ENCODE peak calls at places on chromosomes 16 and 17, in ten cellular contexts. L is fibroblast of the aortic adventitia, K is fibroblast of mammary gland, X is A549, P is GM23338, H is fibroblast of pulmonary artery, A is ovary, E is prostate gland, M is BJ, V is dorsolateral prefrontal cortex. I is an unnamed sample.

GRCh38 chr17:48630009-48630924 is 4.1 kb upstream of the HOXB9 start:
- DNase-seq in L (no peak), K (no peak), X (no peak), P (no peak), H (no peak), A (no peak), E (no peak), M (no peak), V (no peak), I (no peak)

GRCh38 chr17:4938069-4938491 is 1.8 kb downstream of the SLC25A11 start:
- DNase-seq in L (no peak), K (no peak), X (no peak), P (no peak), H (no peak), A (no peak), E (no peak), M (no peak), V (no peak), I (no peak)

GRCh38 chr17:3681565-3681964 is 13.0 kb downstream of the EMC6 start:
- DNase-seq in L (no peak), K (no peak), X (no peak), P (no peak), H (no peak), A (no peak), E (no peak), M (no peak), V (no peak), I (no peak)

GRCh38 chr17:8222380-8222629 is 11.9 kb upstream of the AURKB start:
- DNase-seq in L (no peak), K (no peak), X (no peak), P (no peak), H (no peak), A (no peak), E (no peak), M (no peak), V (no peak), I (no peak)

GRCh38 chr17:5582177-5582885 is 2.0 kb downstream of the NLRP1 start:
- DNase-seq in L (no peak), K (no peak), X (no peak), P (no peak), H (no peak), A (no peak), E (no peak), M (no peak), V (no peak), I (peak)

GRCh38 chr16:53091508-53092211 is 36.9 kb downstream of the CHD9 start:
- DNase-seq in L (peak), K (peak), X (no peak), P (peak), H (peak), A (peak), E (no peak), M (peak), V (peak), I (peak)

GRCh38 chr17:82841921-82842596 is 2.2 kb upstream of the ZNF750 start:
- DNase-seq in L (no peak), K (no peak), X (no peak), P (no peak), H (no peak), A (no peak), E (no peak), M (no peak), V (no peak), I (no peak)

GRCh38 chr17:80387071-80387470 is 27.9 kb upstream of the ENDOV start:
- DNase-seq in L (no peak), K (no peak), X (no peak), P (no peak), H (no peak), A (no peak), E (no peak), M (no peak), V (no peak), I (no peak)

GRCh38 chr17:76909971-76910760 is 42.0 kb downstream of the MGAT5B start:
- DNase-seq in L (peak), K (peak), X (peak), P (peak), H (peak), A (no peak), E (peak), M (no peak), V (peak), I (peak)

GRCh38 chr17:39777534-39778365 is 40.0 kb downstream of the GRB7 start:
- DNase-seq in L (no peak), K (no peak), X (no peak), P (no peak), H (no peak), A (no peak), E (no peak), M (no peak), V (no peak), I (no peak)

GRCh38 chr16:86865866-86866675 is 287.7 kb downstream of the FOXL1 start:
- DNase-seq in L (no peak), K (no peak), X (no peak), P (no peak), H (peak), A (no peak), E (no peak), M (no peak), V (no peak), I (peak)

DNA sequence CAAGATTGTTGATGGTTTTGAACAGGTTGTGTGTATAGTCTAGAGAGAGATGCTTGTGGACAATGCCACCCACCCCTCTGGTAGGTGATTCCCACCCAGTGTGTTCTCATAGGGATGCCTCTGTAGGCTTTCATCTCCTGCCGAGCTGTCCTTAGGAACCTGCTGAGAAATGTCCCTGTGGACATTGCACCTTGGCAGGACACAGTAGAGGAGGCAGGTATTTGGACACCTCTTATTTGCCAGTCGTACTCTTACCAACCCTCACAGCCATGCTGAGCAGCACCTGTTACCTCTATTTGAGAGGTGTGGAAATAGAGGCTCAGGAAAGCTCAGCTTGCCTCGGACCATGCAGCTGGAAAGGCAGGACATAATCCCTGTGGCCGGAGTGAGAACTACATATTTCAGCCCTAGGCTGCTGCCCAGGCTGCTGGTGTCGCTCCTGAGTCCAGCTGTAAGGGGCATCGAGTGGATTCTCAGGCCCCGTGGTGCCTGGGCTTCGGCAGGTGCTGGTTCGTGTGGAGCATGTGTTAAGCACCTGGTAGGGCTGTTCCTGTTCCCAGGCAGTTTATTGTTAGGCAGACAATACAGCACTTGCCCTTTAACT is 33.3 kb downstream of the EPN2 start:
- DNase-seq in L (no peak), K (no peak), X (no peak), P (peak), H (no peak), A (no peak), E (no peak), M (no peak), V (no peak), I (no peak)
- TF ChIP-seq CTCF in L (no peak), K (no peak), X (no peak), P (no peak), H (peak), A (no peak), E (no peak), M (no peak), V (no peak), I (no peak)

DNA sequence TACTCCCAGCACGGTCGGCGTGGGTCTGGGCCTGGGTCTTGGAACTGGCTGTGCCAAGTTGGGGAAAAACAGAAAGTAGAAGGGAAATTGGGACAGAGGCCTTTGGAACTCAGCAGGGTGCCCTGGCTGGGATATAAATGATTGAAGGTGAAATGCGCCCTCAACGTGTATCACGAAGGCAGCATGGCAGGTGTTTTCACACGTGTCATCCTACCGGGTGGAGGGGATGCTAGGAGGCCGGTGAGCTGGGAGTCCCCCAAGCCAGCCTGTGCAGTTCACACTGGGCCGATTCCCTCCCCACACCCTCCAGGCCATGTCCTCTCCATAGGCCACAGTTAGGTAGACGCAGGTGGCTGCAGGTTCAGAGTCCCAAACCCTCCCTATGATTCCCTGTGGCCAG is 6.0 kb downstream of the TNFAIP1 start:
- DNase-seq in L (no peak), K (no peak), X (no peak), P (no peak), H (no peak), A (no peak), E (no peak), M (no peak), V (no peak), I (no peak)
- H3K4me3 ChIP-seq in L (no peak), K (no peak), X (no peak), P (no peak), H (no peak), A (no peak), E (no peak), M (no peak), V (no peak), I (no peak)

DNA sequence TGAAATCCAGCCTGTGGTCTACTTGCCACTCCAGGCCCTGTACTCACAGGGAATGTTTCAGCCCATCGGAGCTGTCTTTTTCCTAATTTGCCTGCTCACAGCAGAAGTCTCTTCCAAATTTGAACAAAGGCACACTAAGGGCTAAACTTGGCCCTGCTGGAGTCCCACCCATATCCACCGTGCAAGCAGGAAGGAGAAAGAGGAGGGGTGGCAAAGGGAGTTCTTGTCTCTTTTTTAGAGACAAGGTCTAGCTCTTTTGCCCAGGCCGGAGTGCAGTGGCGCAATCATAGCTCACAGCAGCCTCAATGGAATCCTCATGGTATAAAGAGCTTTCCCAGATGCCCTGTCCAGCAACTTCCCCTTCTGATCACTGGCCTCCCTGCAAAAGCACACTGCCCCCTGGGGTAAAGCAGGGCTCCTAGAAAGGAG is 2.7 kb upstream of the PRM1 start:
- DNase-seq in L (no peak), K (peak), X (no peak), P (no peak), H (peak), A (no peak), E (no peak), M (no peak), V (no peak), I (no peak)
- TF ChIP-seq CTCF in L (no peak), K (peak), X (no peak), P (no peak), H (peak), A (no peak), E (no peak), M (peak), V (no peak), I (peak)

DNA sequence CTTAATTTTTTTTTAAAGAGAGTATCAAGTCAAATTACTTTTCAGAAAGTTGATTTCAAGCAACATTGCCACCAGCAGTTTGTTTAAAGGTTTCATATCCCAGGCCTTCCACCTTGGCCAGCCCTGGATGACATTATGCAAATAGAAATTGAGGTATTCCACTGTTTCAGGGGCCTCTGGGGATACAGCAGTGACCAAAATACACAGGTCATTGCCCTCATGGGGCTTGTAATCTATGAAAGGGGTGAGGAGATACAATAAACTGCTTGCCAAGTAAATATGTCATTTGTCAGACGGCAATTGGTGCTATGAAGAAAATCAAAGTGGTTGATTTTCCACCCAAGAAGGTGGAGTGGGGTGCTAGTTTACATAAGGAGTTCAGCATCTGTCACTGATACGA is 37.8 kb upstream of the TMC5 start:
- DNase-seq in L (no peak), K (no peak), X (no peak), P (no peak), H (no peak), A (no peak), E (no peak), M (no peak), V (no peak), I (no peak)
- H3K4me3 ChIP-seq in L (no peak), K (no peak), X (no peak), P (no peak), H (no peak), A (no peak), E (no peak), M (no peak), V (no peak), I (no peak)